ENCODE peak calls at places on chromosome 6, in eight cellular contexts. One of them, this sample, is unnamed.

GRCh38 chr6:132314432-132314831 is 86.8 kb downstream of the MOXD1 start:
- DNase-seq in GM12865: peak; percentile 8
- DNase-seq in tibial nerve: no peak
- DNase-seq in PC-3: no peak
- DNase-seq in stomach: no peak
- DNase-seq in psoas muscle: no peak
- DNase-seq in GM13977: no peak
- DNase-seq in endothelial cell of umbilical vein: no peak
- DNase-seq in this sample: no peak

GRCh38 chr6:4466769-4467480 is 309.3 kb upstream of the CDYL start:
- DNase-seq in GM12865: no peak
- DNase-seq in tibial nerve: no peak
- DNase-seq in PC-3: peak; percentile 77
- DNase-seq in stomach: no peak
- DNase-seq in psoas muscle: no peak
- DNase-seq in GM13977: no peak
- DNase-seq in endothelial cell of umbilical vein: peak; percentile 23
- DNase-seq in this sample: no peak

GRCh38 chr6:22145823-22146379 is 150.9 kb downstream of the PRL start:
- DNase-seq in GM12865: no peak
- DNase-seq in tibial nerve: no peak
- DNase-seq in PC-3: no peak
- DNase-seq in stomach: no peak
- DNase-seq in psoas muscle: no peak
- DNase-seq in GM13977: no peak
- DNase-seq in endothelial cell of umbilical vein: peak; percentile 69
- DNase-seq in this sample: no peak

GRCh38 chr6:124903797-124904196 is 58.4 kb upstream of the RNF217 start:
- DNase-seq in GM12865: no peak
- DNase-seq in tibial nerve: no peak
- DNase-seq in PC-3: no peak
- DNase-seq in stomach: no peak
- DNase-seq in psoas muscle: no peak
- DNase-seq in GM13977: no peak
- DNase-seq in endothelial cell of umbilical vein: no peak
- DNase-seq in this sample: no peak

GRCh38 chr6:125314019-125314581 is 12.3 kb upstream of the HDDC2 start:
- DNase-seq in GM12865: peak; percentile 66
- DNase-seq in tibial nerve: peak; percentile 44
- DNase-seq in PC-3: peak; percentile 62
- DNase-seq in stomach: peak; percentile 58
- DNase-seq in psoas muscle: peak; percentile 67
- DNase-seq in GM13977: peak; percentile 34
- DNase-seq in endothelial cell of umbilical vein: peak; percentile 62
- DNase-seq in this sample: no peak

GRCh38 chr6:124298682-124299081 is 495.0 kb downstream of the NKAIN2 start:
- DNase-seq in GM12865: no peak
- DNase-seq in tibial nerve: no peak
- DNase-seq in PC-3: no peak
- DNase-seq in stomach: no peak
- DNase-seq in psoas muscle: no peak
- DNase-seq in GM13977: no peak
- DNase-seq in endothelial cell of umbilical vein: no peak
- DNase-seq in this sample: no peak

GRCh38 chr6:82348130-82348529 is 15.5 kb upstream of the TPBG start:
- DNase-seq in GM12865: no peak
- DNase-seq in tibial nerve: no peak
- DNase-seq in PC-3: peak; percentile 27
- DNase-seq in stomach: no peak
- DNase-seq in psoas muscle: no peak
- DNase-seq in GM13977: no peak
- DNase-seq in endothelial cell of umbilical vein: no peak
- DNase-seq in this sample: no peak

GRCh38 chr6:158518196-158519127 is 41.4 kb upstream of the TMEM181 start:
- DNase-seq in GM12865: peak; percentile 93
- DNase-seq in tibial nerve: no peak
- DNase-seq in PC-3: peak; percentile 71
- DNase-seq in stomach: peak; percentile 63
- DNase-seq in psoas muscle: no peak
- DNase-seq in GM13977: peak; percentile 76
- DNase-seq in endothelial cell of umbilical vein: peak; percentile 71
- DNase-seq in this sample: peak; percentile 85

GRCh38 chr6:106059331-106059730 is 26.8 kb upstream of the PRDM1 start:
- DNase-seq in GM12865: no peak
- DNase-seq in tibial nerve: no peak
- DNase-seq in PC-3: no peak
- DNase-seq in stomach: no peak
- DNase-seq in psoas muscle: no peak
- DNase-seq in GM13977: no peak
- DNase-seq in endothelial cell of umbilical vein: no peak
- DNase-seq in this sample: no peak

GRCh38 chr6:126721581-126722145 is 381.7 kb downstream of the CENPW start:
- DNase-seq in GM12865: no peak
- DNase-seq in tibial nerve: no peak
- DNase-seq in PC-3: peak; percentile 47
- DNase-seq in stomach: no peak
- DNase-seq in psoas muscle: no peak
- DNase-seq in GM13977: no peak
- DNase-seq in endothelial cell of umbilical vein: peak; percentile 80
- DNase-seq in this sample: no peak

GRCh38 chr6:35640017-35640664 is 48.6 kb downstream of the FKBP5 start:
- DNase-seq in GM12865: no peak
- DNase-seq in tibial nerve: no peak
- DNase-seq in PC-3: peak; percentile 57
- DNase-seq in stomach: no peak
- DNase-seq in psoas muscle: no peak
- DNase-seq in GM13977: no peak
- DNase-seq in endothelial cell of umbilical vein: no peak
- DNase-seq in this sample: no peak

GRCh38 chr6:132693478-132693877 is 20.4 kb downstream of the VNN1 start:
- DNase-seq in GM12865: no peak
- DNase-seq in tibial nerve: no peak
- DNase-seq in PC-3: peak; percentile 63
- DNase-seq in stomach: no peak
- DNase-seq in psoas muscle: no peak
- DNase-seq in GM13977: no peak
- DNase-seq in endothelial cell of umbilical vein: peak; percentile 13
- DNase-seq in this sample: no peak

GRCh38 chr6:157989541-157990289 is 8.1 kb downstream of the SYNJ2 start:
- DNase-seq in GM12865: no peak
- DNase-seq in tibial nerve: no peak
- DNase-seq in PC-3: peak; percentile 86
- DNase-seq in stomach: peak; percentile 84
- DNase-seq in psoas muscle: peak; percentile 86
- DNase-seq in GM13977: no peak
- DNase-seq in endothelial cell of umbilical vein: peak; percentile 67
- DNase-seq in this sample: no peak

GRCh38 chr6:1524040-1524480 is 85.7 kb upstream of the FOXC1 start:
- DNase-seq in GM12865: peak; percentile 60
- DNase-seq in tibial nerve: peak; percentile 64
- DNase-seq in PC-3: no peak
- DNase-seq in stomach: peak; percentile 29
- DNase-seq in psoas muscle: peak; percentile 86
- DNase-seq in GM13977: peak; percentile 78
- DNase-seq in endothelial cell of umbilical vein: peak; percentile 58
- DNase-seq in this sample: peak; percentile 37

GRCh38 chr6:75830959-75831885 is 82.2 kb downstream of the MYO6 start:
- DNase-seq in GM12865: peak; percentile 57
- DNase-seq in tibial nerve: no peak
- DNase-seq in PC-3: no peak
- DNase-seq in stomach: no peak
- DNase-seq in psoas muscle: no peak
- DNase-seq in GM13977: peak; percentile 30
- DNase-seq in endothelial cell of umbilical vein: no peak
- DNase-seq in this sample: peak; percentile 16

GRCh38 chr6:152671146-152671545 is 26.6 kb upstream of the MYCT1 start:
- DNase-seq in GM12865: no peak
- DNase-seq in tibial nerve: no peak
- DNase-seq in PC-3: no peak
- DNase-seq in stomach: no peak
- DNase-seq in psoas muscle: no peak
- DNase-seq in GM13977: no peak
- DNase-seq in endothelial cell of umbilical vein: peak; percentile 71
- DNase-seq in this sample: no peak

GRCh38 chr6:134374486-134374885 is 56.6 kb upstream of the SGK1 start:
- DNase-seq in GM12865: no peak
- DNase-seq in tibial nerve: no peak
- DNase-seq in PC-3: no peak
- DNase-seq in stomach: no peak
- DNase-seq in psoas muscle: no peak
- DNase-seq in GM13977: no peak
- DNase-seq in endothelial cell of umbilical vein: peak; percentile 28
- DNase-seq in this sample: no peak

GRCh38 chr6:14784596-14785360 is 461.1 kb upstream of the JARID2 start:
- DNase-seq in GM12865: no peak
- DNase-seq in tibial nerve: no peak
- DNase-seq in PC-3: no peak
- DNase-seq in stomach: no peak
- DNase-seq in psoas muscle: no peak
- DNase-seq in GM13977: no peak
- DNase-seq in endothelial cell of umbilical vein: no peak
- DNase-seq in this sample: peak; percentile 13

GRCh38 chr6:14786008-14786407 is 459.9 kb upstream of the JARID2 start:
- DNase-seq in GM12865: no peak
- DNase-seq in tibial nerve: no peak
- DNase-seq in PC-3: no peak
- DNase-seq in stomach: no peak
- DNase-seq in psoas muscle: no peak
- DNase-seq in GM13977: no peak
- DNase-seq in endothelial cell of umbilical vein: no peak
- DNase-seq in this sample: no peak

GRCh38 chr6:14786455-14786854 is 459.4 kb upstream of the JARID2 start:
- DNase-seq in GM12865: no peak
- DNase-seq in tibial nerve: no peak
- DNase-seq in PC-3: no peak
- DNase-seq in stomach: no peak
- DNase-seq in psoas muscle: no peak
- DNase-seq in GM13977: no peak
- DNase-seq in endothelial cell of umbilical vein: no peak
- DNase-seq in this sample: no peak

GRCh38 chr6:14787274-14787673 is 458.6 kb upstream of the JARID2 start:
- DNase-seq in GM12865: peak; percentile 55
- DNase-seq in tibial nerve: no peak
- DNase-seq in PC-3: no peak
- DNase-seq in stomach: no peak
- DNase-seq in psoas muscle: no peak
- DNase-seq in GM13977: no peak
- DNase-seq in endothelial cell of umbilical vein: no peak
- DNase-seq in this sample: no peak

GRCh38 chr6:14787677-14788076 is 458.2 kb upstream of the JARID2 start:
- DNase-seq in GM12865: no peak
- DNase-seq in tibial nerve: no peak
- DNase-seq in PC-3: no peak
- DNase-seq in stomach: no peak
- DNase-seq in psoas muscle: no peak
- DNase-seq in GM13977: no peak
- DNase-seq in endothelial cell of umbilical vein: no peak
- DNase-seq in this sample: no peak
- TF ChIP-seq CTCF in GM12865: no peak
- TF ChIP-seq CTCF in tibial nerve: no peak
- TF ChIP-seq CTCF in PC-3: no peak
- TF ChIP-seq CTCF in stomach: no peak
- TF ChIP-seq CTCF in psoas muscle: no peak
- TF ChIP-seq CTCF in GM13977: no peak
- TF ChIP-seq CTCF in endothelial cell of umbilical vein: no peak
- TF ChIP-seq CTCF in this sample: no peak

GRCh38 chr6:137975058-137975940 is 108.2 kb downstream of the TNFAIP3 start:
- DNase-seq in GM12865: peak; percentile 57
- DNase-seq in tibial nerve: no peak
- DNase-seq in PC-3: peak; percentile 54
- DNase-seq in stomach: no peak
- DNase-seq in psoas muscle: no peak
- DNase-seq in GM13977: peak; percentile 31
- DNase-seq in endothelial cell of umbilical vein: peak; percentile 27
- DNase-seq in this sample: no peak
- TF ChIP-seq CTCF in GM12865: peak; percentile 24
- TF ChIP-seq CTCF in tibial nerve: no peak
- TF ChIP-seq CTCF in PC-3: peak; percentile 61
- TF ChIP-seq CTCF in stomach: peak; percentile 26
- TF ChIP-seq CTCF in psoas muscle: peak; percentile 32
- TF ChIP-seq CTCF in GM13977: peak; percentile 42
- TF ChIP-seq CTCF in endothelial cell of umbilical vein: no peak
- TF ChIP-seq CTCF in this sample: peak; percentile 27

GRCh38 chr6:43401730-43402129 is 25.6 kb upstream of the ABCC10 start:
- DNase-seq in GM12865: no peak
- DNase-seq in tibial nerve: no peak
- DNase-seq in PC-3: no peak
- DNase-seq in stomach: no peak
- DNase-seq in psoas muscle: no peak
- DNase-seq in GM13977: no peak
- DNase-seq in endothelial cell of umbilical vein: no peak
- DNase-seq in this sample: no peak

GRCh38 chr6:43405354-43405753 is 22.0 kb upstream of the ABCC10 start:
- DNase-seq in GM12865: no peak
- DNase-seq in tibial nerve: no peak
- DNase-seq in PC-3: peak; percentile 56
- DNase-seq in stomach: no peak
- DNase-seq in psoas muscle: no peak
- DNase-seq in GM13977: no peak
- DNase-seq in endothelial cell of umbilical vein: no peak
- DNase-seq in this sample: no peak

GRCh38 chr6:43399932-43400487 is 27.3 kb upstream of the ABCC10 start:
- DNase-seq in GM12865: no peak
- DNase-seq in tibial nerve: no peak
- DNase-seq in PC-3: no peak
- DNase-seq in stomach: no peak
- DNase-seq in psoas muscle: no peak
- DNase-seq in GM13977: no peak
- DNase-seq in endothelial cell of umbilical vein: no peak
- DNase-seq in this sample: no peak

GRCh38 chr6:43407296-43407695 is 20.0 kb upstream of the ABCC10 start:
- DNase-seq in GM12865: no peak
- DNase-seq in tibial nerve: no peak
- DNase-seq in PC-3: no peak
- DNase-seq in stomach: no peak
- DNase-seq in psoas muscle: no peak
- DNase-seq in GM13977: no peak
- DNase-seq in endothelial cell of umbilical vein: no peak
- DNase-seq in this sample: no peak

DNA sequence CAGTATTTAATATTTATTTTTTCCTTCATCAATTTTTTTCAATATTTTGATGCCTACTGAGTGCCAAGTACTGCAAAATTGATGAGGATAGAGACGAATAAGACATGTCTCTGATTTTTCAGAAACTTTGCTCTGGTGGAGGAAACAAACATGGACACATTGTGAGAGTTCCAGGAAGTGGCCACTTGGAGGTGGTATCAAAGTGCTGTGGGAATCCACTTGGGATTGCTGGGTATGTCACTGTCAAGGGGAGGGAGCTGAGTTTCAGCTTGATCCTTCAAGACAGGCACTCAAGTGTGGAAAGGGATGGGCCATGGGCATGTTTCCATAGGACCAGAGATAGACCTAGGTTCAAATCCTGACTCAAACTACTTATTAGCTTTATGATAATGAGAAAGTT is 24.5 kb upstream of the ABCC10 start:
- DNase-seq in GM12865: no peak
- DNase-seq in tibial nerve: no peak
- DNase-seq in PC-3: no peak
- DNase-seq in stomach: no peak
- DNase-seq in psoas muscle: no peak
- DNase-seq in GM13977: no peak
- DNase-seq in endothelial cell of umbilical vein: no peak
- DNase-seq in this sample: no peak
- TF ChIP-seq CTCF in GM12865: no peak
- TF ChIP-seq CTCF in tibial nerve: no peak
- TF ChIP-seq CTCF in PC-3: no peak
- TF ChIP-seq CTCF in stomach: no peak
- TF ChIP-seq CTCF in psoas muscle: no peak
- TF ChIP-seq CTCF in GM13977: no peak
- TF ChIP-seq CTCF in endothelial cell of umbilical vein: no peak
- TF ChIP-seq CTCF in this sample: no peak

GRCh38 chr6:56156643-56157042 is 90.7 kb downstream of the COL21A1 start:
- DNase-seq in GM12865: no peak
- DNase-seq in tibial nerve: no peak
- DNase-seq in PC-3: peak; percentile 73
- DNase-seq in stomach: no peak
- DNase-seq in psoas muscle: no peak
- DNase-seq in GM13977: no peak
- DNase-seq in endothelial cell of umbilical vein: peak; percentile 12
- DNase-seq in this sample: no peak
- TF ChIP-seq CTCF in GM12865: no peak
- TF ChIP-seq CTCF in tibial nerve: no peak
- TF ChIP-seq CTCF in PC-3: no peak
- TF ChIP-seq CTCF in stomach: no peak
- TF ChIP-seq CTCF in psoas muscle: no peak
- TF ChIP-seq CTCF in GM13977: no peak
- TF ChIP-seq CTCF in endothelial cell of umbilical vein: no peak
- TF ChIP-seq CTCF in this sample: no peak

This sample was measured in GM06990.